ENCODE peak calls at places on chromosomes 13 and 19, in six cellular contexts. G is K562, T is GM12878, A is HepG2, B is GM12892, L is H1. W is an unnamed sample.

GRCh38 chr13:46295531-46296464 is 84.1 kb downstream of the LRRC63 start:
- DNase-seq in G (no peak), T (peak), A (no peak), B (no peak), L (no peak), W (no peak)

GRCh38 chr13:95023405-95023804 is 277.8 kb downstream of the ABCC4 start:
- DNase-seq in G (no peak), T (no peak), A (no peak), B (no peak), L (no peak), W (no peak)

GRCh38 chr19:10289836-10290438 is at the start of gene ICAM5:
- DNase-seq in G (peak), T (no peak), A (no peak), B (no peak), L (no peak), W (no peak)

GRCh38 chr19:35596366-35596999 is 10.5 kb downstream of the PMIS2 start:
- DNase-seq in G (peak), T (peak), A (peak), B (peak), L (no peak), W (peak)

GRCh38 chr13:99932912-99933311 is 38.7 kb downstream of the ZIC5 start:
- DNase-seq in G (no peak), T (no peak), A (no peak), B (no peak), L (no peak), W (no peak)

GRCh38 chr19:57572415-57572947 is 6.2 kb downstream of the ZNF416 start:
- DNase-seq in G (no peak), T (no peak), A (no peak), B (no peak), L (no peak), W (no peak)

GRCh38 chr13:78022164-78022877 is 103.7 kb upstream of the EDNRB start:
- DNase-seq in G (no peak), T (peak), A (no peak), B (peak), L (no peak), W (peak)

GRCh38 chr13:99834246-99834645 is 137.3 kb downstream of the ZIC5 start:
- DNase-seq in G (no peak), T (no peak), A (no peak), B (no peak), L (no peak), W (no peak)

GRCh38 chr19:2769218-2769617 is 13.9 kb downstream of the SGTA start:
- DNase-seq in G (no peak), T (no peak), A (no peak), B (no peak), L (no peak), W (no peak)

GRCh38 chr13:72728290-72728605 is 525 bp downstream of the BORA start:
- DNase-seq in G (no peak), T (no peak), A (no peak), B (no peak), L (no peak), W (no peak)

GRCh38 chr19:54100560-54100959 is at the start of gene OSCAR:
- DNase-seq in G (no peak), T (no peak), A (peak), B (no peak), L (no peak), W (no peak)

GRCh38 chr13:42377640-42378382 is 105.9 kb downstream of the AKAP11 start:
- DNase-seq in G (no peak), T (peak), A (no peak), B (no peak), L (no peak), W (no peak)

GRCh38 chr19:47436712-47437401 is 17.5 kb upstream of the MEIS3 start:
- DNase-seq in G (peak), T (no peak), A (peak), B (peak), L (no peak), W (peak)

GRCh38 chr13:113663934-113664333 is 3.1 kb upstream of the GRK1 start:
- DNase-seq in G (no peak), T (no peak), A (no peak), B (no peak), L (no peak), W (no peak)

GRCh38 chr19:55179570-55180484 is at the start of gene SYT5:
- DNase-seq in G (peak), T (no peak), A (no peak), B (peak), L (no peak), W (peak)

GRCh38 chr19:18425515-18426415 is 6.6 kb downstream of the SSBP4 start:
- DNase-seq in G (no peak), T (no peak), A (no peak), B (no peak), L (no peak), W (no peak)

GRCh38 chr13:24921003-24921402 is 157.0 kb downstream of the RNF17 start:
- DNase-seq in G (peak), T (no peak), A (no peak), B (no peak), L (no peak), W (no peak)
- TF ChIP-seq TAF1 in G (no peak), T (no peak), A (no peak), B (no peak), L (no peak), W (no peak)

GRCh38 chr19:16896913-16897571 is 8.2 kb downstream of the F2RL3 start:
- DNase-seq in G (peak), T (peak), A (peak), B (peak), L (peak), W (peak)

GRCh38 chr19:16896098-16896912 is 7.5 kb downstream of the F2RL3 start:
- DNase-seq in G (peak), T (no peak), A (no peak), B (no peak), L (no peak), W (no peak)

GRCh38 chr19:16899566-16900075 is 10.8 kb downstream of the F2RL3 start:
- DNase-seq in G (peak), T (no peak), A (peak), B (peak), L (no peak), W (peak)

GRCh38 chr19:16898306-16899015 is 9.7 kb downstream of the F2RL3 start:
- DNase-seq in G (no peak), T (no peak), A (no peak), B (no peak), L (no peak), W (no peak)

DNA sequence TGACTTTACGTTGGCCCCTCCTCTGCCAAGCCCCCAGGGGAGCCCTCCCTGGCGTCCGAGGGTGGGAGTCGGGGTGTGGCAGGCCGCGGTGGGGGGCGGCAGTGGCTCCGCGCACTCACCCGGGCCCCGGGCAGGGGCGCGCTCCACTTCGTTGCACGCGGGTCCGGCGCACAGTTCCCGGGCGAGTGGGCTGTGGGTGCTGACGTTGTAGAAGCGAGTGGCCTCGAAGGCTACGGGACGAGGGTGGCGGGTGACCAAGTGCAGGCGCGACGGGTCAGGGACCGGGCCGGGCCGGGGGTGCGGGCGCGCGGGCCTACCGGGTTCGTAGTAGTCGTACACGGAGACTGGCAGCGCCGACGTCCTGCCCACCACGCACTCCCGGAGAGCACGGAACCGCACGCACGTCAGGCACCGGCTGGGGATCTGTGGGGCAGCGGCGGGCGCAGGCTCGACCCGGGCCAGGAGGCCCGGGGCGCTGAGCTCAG is 8.8 kb downstream of the F2RL3 start:
- DNase-seq in G (no peak), T (no peak), A (no peak), B (no peak), L (no peak), W (no peak)
- TF ChIP-seq POLR2A in G (peak), T (peak), A (no peak), B (no peak), L (no peak), W (no peak)

GRCh38 chr19:5954293-5954692 is 23.6 kb downstream of the RANBP3 start:
- DNase-seq in G (no peak), T (no peak), A (no peak), B (no peak), L (no peak), W (no peak)
- TF ChIP-seq TAF1 in G (no peak), T (no peak), A (no peak), B (no peak), L (no peak), W (no peak)

DNA sequence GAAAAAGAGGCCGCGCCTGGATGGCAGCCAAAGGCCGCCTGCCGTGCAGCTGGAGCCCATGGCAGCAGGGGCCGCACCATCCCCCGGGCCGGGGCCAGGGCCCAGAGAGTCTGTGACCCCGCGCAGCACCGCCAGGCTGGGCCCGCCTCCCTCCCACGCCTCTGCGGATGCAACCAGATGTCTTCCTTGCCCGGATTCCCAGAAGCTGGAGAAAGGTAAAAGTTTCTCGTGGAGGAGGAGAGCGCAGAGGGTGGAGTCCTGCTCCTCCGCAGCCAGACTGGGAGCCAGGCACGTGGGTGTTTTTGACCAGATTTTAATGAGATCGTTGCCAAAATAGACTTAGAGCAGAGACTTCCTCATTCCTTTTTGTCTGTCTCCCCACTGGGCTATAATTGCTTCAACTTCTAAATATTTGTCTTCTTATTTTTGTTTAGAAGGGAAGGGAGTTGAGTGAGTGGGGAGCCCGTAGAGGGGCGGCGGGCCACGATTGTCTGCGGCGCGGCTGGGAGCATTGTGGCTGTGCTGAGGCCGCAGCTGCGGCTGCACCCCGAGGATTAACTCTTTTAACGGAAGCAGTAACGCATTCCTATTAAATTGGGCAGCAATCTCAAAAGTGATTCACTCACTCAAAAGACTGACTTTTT is 22.8 kb upstream of the NDUFS7 start:
- DNase-seq in G (no peak), T (no peak), A (no peak), B (no peak), L (no peak), W (no peak)
- TF ChIP-seq POLR2A in G (no peak), T (no peak), A (no peak), B (no peak), L (no peak), W (no peak)

GRCh38 chr19:38478273-38478971 is 44.9 kb downstream of the RYR1 start:
- DNase-seq in G (peak), T (no peak), A (peak), B (no peak), L (no peak), W (no peak)
- TF ChIP-seq TAF1 in G (no peak), T (no peak), A (no peak), B (no peak), L (no peak), W (no peak)

DNA sequence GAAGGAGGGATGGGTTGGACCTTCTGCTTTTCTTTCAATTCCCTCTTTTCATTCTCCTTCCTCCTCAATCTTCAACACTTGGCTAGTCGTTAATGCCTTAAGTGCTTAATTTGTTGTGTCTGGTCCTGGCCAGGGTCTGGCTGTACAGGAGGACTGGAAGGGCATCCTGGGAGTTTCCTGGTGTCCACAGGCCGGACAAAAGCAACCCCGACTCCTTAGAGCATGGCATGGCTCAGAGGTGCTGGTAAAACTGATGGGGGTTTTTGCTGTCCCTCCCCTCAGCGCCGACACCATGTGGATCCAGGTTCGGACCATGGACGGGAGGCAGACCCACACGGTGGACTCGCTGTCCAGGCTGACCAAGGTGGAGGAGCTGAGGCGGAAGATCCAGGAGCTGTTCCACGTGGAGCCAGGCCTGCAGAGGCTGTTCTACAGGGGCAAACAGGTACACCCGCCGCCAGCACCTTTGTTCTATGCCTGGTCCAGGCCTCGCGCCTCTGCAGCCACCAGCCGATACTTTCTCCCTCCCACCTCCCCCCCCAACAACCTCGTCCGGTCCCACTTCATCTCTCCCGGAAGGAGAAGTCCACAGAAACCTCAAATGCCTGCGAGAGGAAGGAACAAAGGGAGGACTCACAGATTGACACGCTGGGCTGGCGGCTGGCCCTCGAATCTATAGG is 1.4 kb downstream of the UHRF1 start:
- DNase-seq in G (peak), T (no peak), A (no peak), B (no peak), L (no peak), W (no peak)
- TF ChIP-seq POLR2A in G (no peak), T (peak), A (no peak), B (no peak), L (no peak), W (no peak)

GRCh38 chr13:22285867-22286632 is 615.2 kb downstream of the FGF9 start:
- DNase-seq in G (no peak), T (no peak), A (no peak), B (no peak), L (no peak), W (no peak)
- TF ChIP-seq TAF1 in G (no peak), T (no peak), A (no peak), B (no peak), L (no peak), W (no peak)

GRCh38 chr19:52189745-52190678 is at the start of gene PPP2R1A:
- DNase-seq in G (peak), T (peak), A (peak), B (peak), L (peak), W (peak)
- TF ChIP-seq POLR2A in G (peak), T (peak), A (peak), B (peak), L (peak), W (peak)

DNA sequence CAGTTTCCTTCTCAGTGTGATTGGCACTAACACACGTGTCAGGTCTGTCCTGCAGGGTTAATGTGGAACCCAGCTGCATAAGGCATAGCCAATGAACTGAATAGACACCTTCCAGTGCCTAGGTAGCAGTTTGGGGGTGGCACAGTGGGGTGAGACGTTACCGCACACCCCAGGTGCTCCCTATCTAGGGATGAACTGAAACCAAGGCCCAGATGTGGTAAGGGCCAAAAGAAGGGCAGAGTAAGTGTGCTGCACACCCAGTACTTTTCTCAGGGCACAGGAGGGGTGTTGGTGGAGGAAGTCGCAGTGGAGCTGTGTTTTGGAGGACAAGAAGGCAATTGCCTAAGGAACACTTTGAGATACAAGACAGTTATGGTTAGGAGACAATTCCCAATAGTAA is 317.9 kb upstream of the TSHZ3 start:
- DNase-seq in G (no peak), T (no peak), A (no peak), B (no peak), L (no peak), W (no peak)
- TF ChIP-seq TAF1 in G (no peak), T (no peak), A (no peak), B (no peak), L (no peak), W (no peak)